ENCODE peak calls at places on chromosomes 11 and 22, in four cellular contexts. J, E, N and T are unnamed samples.

GRCh38 chr11:78929092-78929905 is 354.6 kb upstream of the NARS2 start:
- DNase-seq in J (no peak), E (no peak), N (no peak), T (no peak)

GRCh38 chr22:50490531-50491308 is 4.1 kb downstream of the MIOX start:
- DNase-seq in J (no peak), E (no peak), N (no peak), T (peak; percentile 33)

GRCh38 chr11:11044137-11044855 is 186.4 kb upstream of the ZBED5 start:
- DNase-seq in J (no peak), E (no peak), N (no peak), T (no peak)

GRCh38 chr11:44561275-44561781 is 4.1 kb upstream of the CD82 start:
- DNase-seq in J (no peak), E (peak; percentile 61), N (no peak), T (no peak)

GRCh38 chr11:64094463-64095223 is 58.9 kb downstream of the FLRT1 start:
- DNase-seq in J (no peak), E (peak; percentile 86), N (no peak), T (no peak)

GRCh38 chr22:26734339-26735018 is 77.1 kb downstream of the MIAT start:
- DNase-seq in J (no peak), E (no peak), N (no peak), T (no peak)

GRCh38 chr11:22680628-22681027 is 14.2 kb downstream of the GAS2 start:
- DNase-seq in J (no peak), E (no peak), N (no peak), T (no peak)

GRCh38 chr11:134389464-134390180 is 22.4 kb downstream of the B3GAT1 start:
- DNase-seq in J (no peak), E (no peak), N (no peak), T (no peak)

GRCh38 chr11:99422581-99423434 is 402.1 kb downstream of the CNTN5 start:
- DNase-seq in J (no peak), E (no peak), N (no peak), T (no peak)

GRCh38 chr11:11884774-11885481 is 43.2 kb downstream of the USP47 start:
- DNase-seq in J (no peak), E (no peak), N (peak; percentile 18), T (peak; percentile 30)

GRCh38 chr11:103923473-103923931 is 112.9 kb upstream of the DDI1 start:
- DNase-seq in J (no peak), E (peak; percentile 61), N (no peak), T (no peak)

GRCh38 chr11:114195981-114196731 is 100.0 kb upstream of the NNMT start:
- DNase-seq in J (no peak), E (no peak), N (no peak), T (peak; percentile 22)
- TF ChIP-seq CTCF in J (peak; percentile 35), E (no peak), N (no peak), T (no peak)

GRCh38 chr11:96049426-96049825 is 125.5 kb upstream of the MTMR2 start:
- DNase-seq in J (no peak), E (no peak), N (no peak), T (no peak)

GRCh38 chr11:96050435-96051182 is 126.7 kb upstream of the MTMR2 start:
- DNase-seq in J (no peak), E (no peak), N (no peak), T (no peak)

GRCh38 chr11:96044311-96044710 is 120.4 kb upstream of the MTMR2 start:
- DNase-seq in J (no peak), E (no peak), N (no peak), T (no peak)

GRCh38 chr11:96044747-96045146 is 120.8 kb upstream of the MTMR2 start:
- DNase-seq in J (no peak), E (no peak), N (no peak), T (no peak)

DNA sequence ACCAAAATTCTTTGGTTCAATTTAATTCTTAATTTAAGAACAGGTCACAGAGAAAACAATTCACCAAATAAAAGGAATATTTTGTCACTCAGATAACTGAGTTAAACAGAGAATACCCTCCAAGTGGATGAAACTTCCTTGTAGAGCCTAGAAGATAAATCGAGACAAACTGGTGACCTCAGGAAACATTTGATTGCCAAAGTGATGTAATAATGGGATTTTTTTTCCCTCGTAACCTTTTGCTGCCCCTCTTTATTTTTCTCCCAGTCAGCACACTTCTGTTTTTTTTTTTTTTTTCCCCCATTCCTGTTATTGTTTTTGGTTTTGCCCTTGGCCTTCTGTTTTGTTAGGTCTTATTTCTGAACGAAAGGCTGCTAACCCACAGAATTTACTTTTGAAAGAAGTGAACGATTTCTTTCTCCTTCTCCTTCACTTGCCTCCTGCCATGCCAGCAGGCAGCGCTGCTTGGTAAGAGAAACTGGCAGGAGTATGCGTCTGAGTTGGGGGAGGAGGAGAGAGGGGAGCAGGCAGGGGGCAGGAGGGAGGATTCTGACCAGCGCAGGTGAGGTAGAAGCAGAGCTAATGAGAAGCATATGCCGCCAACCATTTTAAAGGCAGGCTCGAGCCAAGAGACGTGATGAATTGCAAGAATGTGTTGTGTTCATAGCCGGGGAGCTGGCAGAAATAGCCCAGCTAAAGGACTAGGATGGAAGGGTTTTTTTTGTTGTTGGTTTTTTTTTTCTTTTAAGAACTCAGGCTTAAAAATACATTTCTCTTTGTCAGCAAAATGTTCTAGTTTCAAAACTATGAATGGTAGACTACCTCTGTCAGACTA is 121.9 kb upstream of the MTMR2 start:
- DNase-seq in J (no peak), E (no peak), N (no peak), T (no peak)
- TF ChIP-seq CTCF in J (no peak), E (no peak), N (no peak), T (no peak)

DNA sequence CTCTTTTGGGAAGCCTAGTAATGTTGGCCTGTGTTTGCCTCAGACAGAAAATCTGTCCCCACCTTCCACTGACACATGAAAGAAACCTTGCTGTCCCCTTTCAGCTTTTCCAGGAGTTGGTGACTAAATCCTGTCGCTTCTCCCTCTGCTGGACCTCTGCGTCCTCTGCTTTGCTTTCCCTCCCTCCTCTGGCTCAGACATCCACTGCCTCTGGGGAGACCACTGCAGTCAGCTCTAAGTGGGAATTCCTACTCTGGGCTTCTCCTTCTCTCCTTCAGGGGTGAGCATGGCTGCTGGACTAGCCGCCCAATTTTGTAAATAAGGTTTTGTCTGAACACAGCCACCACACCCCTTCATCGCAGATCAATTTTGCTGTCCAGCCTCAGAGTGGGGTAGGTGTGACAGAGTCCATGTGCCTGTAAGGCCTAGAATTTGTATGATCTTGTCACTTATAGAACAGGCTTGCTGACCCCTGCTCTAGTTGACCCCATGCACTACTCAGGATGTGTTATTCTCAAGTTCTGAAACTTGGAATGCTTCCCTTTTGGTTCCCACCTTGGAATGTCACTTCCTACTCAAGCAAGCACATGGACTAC is 23.0 kb downstream of the LRRC74B start:
- DNase-seq in J (no peak), E (no peak), N (no peak), T (no peak)
- TF ChIP-seq CTCF in J (no peak), E (no peak), N (no peak), T (no peak)

GRCh38 chr11:102831128-102831708 is 12.2 kb downstream of the MMP3 start:
- DNase-seq in J (no peak), E (no peak), N (peak; percentile 22), T (peak; percentile 11)
- TF ChIP-seq CTCF in J (no peak), E (no peak), N (peak; percentile 28), T (peak; percentile 23)